ENCODE peak calls at places on chromosomes 3 and 15, in five cellular contexts. K is fibroblast of lung, A is PC-3, Z is stomach, U is A673. W is an unnamed sample. For H3K27me3, the result is how much of the 10 kb centered on the place peaks cover.

GRCh38 chr3:16103472-16103871 is 71.0 kb upstream of the GALNT15 start:
- DNase-seq in K (peak), A (no peak), Z (no peak), U (no peak), W (no peak)

GRCh38 chr3:64267774-64268604 is 42.7 kb upstream of the PRICKLE2 start:
- DNase-seq in Z (peak), K (peak), U (no peak), A (no peak), W (peak)

GRCh38 chr15:96600350-96600749 is 269.9 kb downstream of the NR2F2 start:
- DNase-seq in K (no peak), A (no peak), U (no peak), Z (no peak), W (no peak)

GRCh38 chr3:184336484-184337230 is 743 bp upstream of the FAM131A start:
- DNase-seq in K (peak), U (peak), A (peak), Z (peak), W (peak)

GRCh38 chr3:150746791-150747590 is 16.0 kb downstream of the SIAH2 start:
- DNase-seq in U (no peak), Z (no peak), A (no peak), K (no peak), W (no peak)

GRCh38 chr15:79844221-79844620 is 52.6 kb downstream of the MTHFS start:
- DNase-seq in Z (no peak), K (no peak), U (no peak), A (no peak), W (no peak)

GRCh38 chr3:37321260-37321852 is 147.0 kb upstream of the LRRFIP2 start:
- DNase-seq in U (no peak), K (peak), A (no peak), Z (no peak), W (no peak)

GRCh38 chr3:116338713-116339112 is 106.6 kb downstream of the LSAMP start:
- DNase-seq in K (no peak), Z (no peak), A (no peak), U (peak), W (no peak)

GRCh38 chr3:33023176-33024136 is 72.0 kb downstream of the CCR4 start:
- DNase-seq in Z (no peak), A (peak), K (no peak), U (no peak), W (peak)

GRCh38 chr3:143934791-143935190 is 36.8 kb upstream of the DIPK2A start:
- DNase-seq in A (no peak), K (no peak), U (no peak), Z (no peak), W (no peak)

GRCh38 chr15:74420193-74420905 is 13.4 kb downstream of the SEMA7A start:
- DNase-seq in A (peak), U (no peak), Z (no peak), K (peak), W (no peak)

GRCh38 chr15:95972136-95972553 is 358.4 kb upstream of the NR2F2 start:
- DNase-seq in K (peak), U (no peak), Z (no peak), A (no peak), W (no peak)

GRCh38 chr3:54517424-54517823 is 395.1 kb downstream of the CACNA2D3 start:
- DNase-seq in A (no peak), U (no peak), Z (no peak), K (no peak), W (no peak)

GRCh38 chr3:128153156-128154011 is at the start of gene EEFSEC:
- DNase-seq in U (peak), Z (peak), A (peak), K (peak), W (peak)

GRCh38 chr3:25428003-25428861 is at the start of gene RARB:
- DNase-seq in A (no peak), U (peak), Z (peak), K (peak), W (peak)

GRCh38 chr15:92451225-92451825 is 57.6 kb downstream of the ST8SIA2 start:
- DNase-seq in Z (no peak), U (no peak), K (peak), A (peak), W (peak)

GRCh38 chr3:179000144-179000543 is 71.5 kb downstream of the ZMAT3 start:
- DNase-seq in K (peak), A (peak), Z (no peak), U (no peak), W (no peak)

GRCh38 chr3:184932777-184933176 is 120.8 kb downstream of the VPS8 start:
- DNase-seq in A (no peak), K (no peak), U (no peak), Z (no peak), W (no peak)

GRCh38 chr15:67692573-67692972 is 132.7 kb upstream of the SKOR1 start:
- DNase-seq in A (no peak), U (no peak), K (no peak), Z (no peak), W (no peak)

GRCh38 chr3:158097571-158098553 is 8.4 kb downstream of the SHOX2 start:
- DNase-seq in U (peak), Z (peak), A (peak), K (peak), W (no peak)

GRCh38 chr3:23800731-23801130 is 5.0 kb upstream of the UBE2E1 start:
- DNase-seq in A (peak), U (peak), K (peak), Z (no peak), W (no peak)

GRCh38 chr3:30167511-30168135 is 438.8 kb upstream of the TGFBR2 start:
- DNase-seq in A (no peak), Z (no peak), U (peak), K (peak), W (peak)

GRCh38 chr3:12351145-12351544 is 62.3 kb downstream of the PPARG start:
- DNase-seq in A (no peak), K (no peak), U (no peak), Z (no peak), W (no peak)

GRCh38 chr3:19432679-19433078 is 284.4 kb downstream of the KCNH8 start:
- DNase-seq in A (no peak), U (no peak), Z (no peak), K (no peak), W (no peak)

GRCh38 chr3:64747682-64748081 is 59.9 kb upstream of the ADAMTS9 start:
- DNase-seq in Z (no peak), A (no peak), U (no peak), K (peak), W (no peak)

GRCh38 chr3:13345772-13346171 is 74.3 kb downstream of the NUP210 start:
- DNase-seq in U (no peak), K (no peak), Z (no peak), A (no peak), W (no peak)

GRCh38 chr3:138890555-138891187 is 55.9 kb upstream of the PIK3CB start:
- DNase-seq in U (no peak), Z (no peak), K (no peak), A (no peak), W (no peak)
- H3K27ac ChIP-seq in U (no peak), Z (peak), K (no peak), A (peak), W (no peak)

GRCh38 chr3:44060164-44060563 is 181.5 kb upstream of the TOPAZ1 start:
- DNase-seq in Z (no peak), K (no peak), U (no peak), A (no peak), W (no peak)
- H3K27me3 ChIP-seq in Z (under half), K (under half), U (under half), A (under half), W (under half)

GRCh38 chr3:107241217-107241616 is 136.0 kb upstream of the CCDC54 start:
- DNase-seq in Z (peak), K (peak), U (peak), A (peak), W (no peak)
- TF ChIP-seq CTCF in Z (no peak), K (peak), U (no peak), A (no peak), W (no peak)

GRCh38 chr15:39118510-39118909 is 462.4 kb upstream of the THBS1 start:
- DNase-seq in U (no peak), Z (no peak), A (peak), K (peak), W (peak)
- H3K27ac ChIP-seq in U (no peak), Z (no peak), A (peak), K (no peak), W (no peak)

GRCh38 chr3:62475940-62476339 is 102.6 kb upstream of the FEZF2 start:
- DNase-seq in U (no peak), K (no peak), Z (no peak), A (no peak), W (no peak)
- H3K27me3 ChIP-seq in U (under half), K (under half), Z (under half), A (under half), W (under half)

GRCh38 chr15:88075102-88075501 is 181.4 kb downstream of the NTRK3 start:
- DNase-seq in K (no peak), A (no peak), U (no peak), Z (no peak), W (no peak)

GRCh38 chr15:88076246-88076645 is 180.3 kb downstream of the NTRK3 start:
- DNase-seq in Z (no peak), K (no peak), A (no peak), U (no peak), W (peak)

GRCh38 chr15:88073386-88073681 is 183.2 kb downstream of the NTRK3 start:
- DNase-seq in K (no peak), Z (no peak), A (no peak), U (no peak), W (no peak)

GRCh38 chr15:88080616-88081015 is 175.9 kb downstream of the NTRK3 start:
- DNase-seq in A (no peak), Z (no peak), K (no peak), U (no peak), W (no peak)

GRCh38 chr15:88077249-88077810 is 179.2 kb downstream of the NTRK3 start:
- DNase-seq in A (no peak), Z (no peak), U (no peak), K (peak), W (peak)
- TF ChIP-seq CTCF in A (no peak), Z (no peak), U (no peak), K (no peak), W (no peak)